ENCODE peak calls at places on chromosomes 16 and 17, in six cellular contexts. B is IMR-90, O is mesenchymal stem cell, U is mesendoderm, I is neuronal stem cell, L is H1. G is an unnamed sample.

GRCh38 chr16:47956881-47957280 is 198.9 kb downstream of the ABCC12 start:
- DNase-seq in B (no peak), O (no peak), U (no peak), I (no peak), L (no peak), G (no peak)

GRCh38 chr16:86984286-86984685 is 332.9 kb downstream of the C16orf95 start:
- DNase-seq in B (no peak), O (no peak), U (no peak), I (no peak), L (no peak), G (no peak)

GRCh38 chr17:40122466-40122943 is 734 bp downstream of the MSL1 start:
- DNase-seq in B (peak; percentile 47), O (peak; percentile 68), U (peak; percentile 70), I (no peak), L (peak; percentile 66), G (peak; percentile 80)

GRCh38 chr17:77459018-77459755 is 318.4 kb downstream of the SEC14L1 start:
- DNase-seq in B (no peak), O (peak; percentile 54), U (no peak), I (no peak), L (no peak), G (no peak)

GRCh38 chr17:31321481-31321880 is at the start of gene EVI2A:
- DNase-seq in B (peak; percentile 88), O (peak; percentile 92), U (peak; percentile 7), I (no peak), L (no peak), G (peak; percentile 34)

GRCh38 chr17:27565874-27566672 is 64.9 kb upstream of the LGALS9 start:
- DNase-seq in B (peak; percentile 84), O (no peak), U (no peak), I (no peak), L (no peak), G (no peak)

GRCh38 chr17:34988644-34989043 is 8.3 kb downstream of the LIG3 start:
- DNase-seq in B (no peak), O (no peak), U (no peak), I (no peak), L (no peak), G (no peak)

GRCh38 chr17:50062323-50063243 is 6.7 kb downstream of the ITGA3 start:
- DNase-seq in B (peak; percentile 73), O (peak; percentile 78), U (no peak), I (no peak), L (no peak), G (peak; percentile 67)

GRCh38 chr16:28317040-28317880 is 24.9 kb downstream of the SBK1 start:
- DNase-seq in B (peak; percentile 34), O (peak; percentile 61), U (peak; percentile 71), I (peak; percentile 59), L (peak; percentile 92), G (peak; percentile 73)

GRCh38 chr17:64641499-64641898 is 20.6 kb downstream of the SMURF2 start:
- DNase-seq in B (peak; percentile 91), O (peak; percentile 85), U (peak; percentile 37), I (no peak), L (no peak), G (peak; percentile 95)

GRCh38 chr16:16090238-16090637 is 133.1 kb downstream of the ABCC6 start:
- DNase-seq in B (no peak), O (no peak), U (no peak), I (no peak), L (no peak), G (no peak)
- H3K27ac ChIP-seq in B (no peak overlapping the region), O (no peak overlapping the region), U (no peak overlapping the region), I (no peak overlapping the region), L (no peak overlapping the region), G (no peak overlapping the region)

GRCh38 chr16:57985204-57986121 is 14.5 kb upstream of the CNGB1 start:
- DNase-seq in B (no peak), O (peak; percentile 13), U (peak; percentile 30), I (no peak), L (peak; percentile 72), G (no peak)
- H3K4me3 ChIP-seq in B (peak overlapping the region; percentile 48), O (no peak overlapping the region), U (peak overlapping the region; percentile 61), I (peak overlapping the region; percentile 45), L (peak overlapping the region; percentile 68), G (peak overlapping the region; percentile 39)

GRCh38 chr16:1961651-1962067 is 2.3 kb downstream of the NDUFB10 start:
- DNase-seq in B (no peak), O (no peak), U (peak; percentile 63), I (no peak), L (no peak), G (no peak)

GRCh38 chr16:1964046-1964505 is 550 bp downstream of the RPS2 start:
- DNase-seq in B (no peak), O (peak; percentile 57), U (peak; percentile 34), I (no peak), L (no peak), G (peak; percentile 33)

GRCh38 chr16:1966460-1966859 is at the start of gene RNF151:
- DNase-seq in B (no peak), O (no peak), U (no peak), I (no peak), L (no peak), G (no peak)

GRCh38 chr16:1965610-1966009 is 984 bp upstream of the RPS2 start:
- DNase-seq in B (no peak), O (no peak), U (no peak), I (no peak), L (no peak), G (no peak)

GRCh38 chr16:1964506-1965471 is at the start of gene RPS2:
- DNase-seq in B (peak; percentile 98), O (peak; percentile 99), U (peak; percentile 99), I (peak; percentile 97), L (peak; percentile 97), G (peak; percentile 100)
- H3K23ac ChIP-seq in B (peak within 1 kb of the TSS; percentile 96), O (peak within 1 kb of the TSS; percentile 81), U (peak within 1 kb of the TSS; percentile 48), I (peak within 1 kb of the TSS; percentile 98), L (no peak within 1 kb of the TSS), G (no peak within 1 kb of the TSS)

DNA sequence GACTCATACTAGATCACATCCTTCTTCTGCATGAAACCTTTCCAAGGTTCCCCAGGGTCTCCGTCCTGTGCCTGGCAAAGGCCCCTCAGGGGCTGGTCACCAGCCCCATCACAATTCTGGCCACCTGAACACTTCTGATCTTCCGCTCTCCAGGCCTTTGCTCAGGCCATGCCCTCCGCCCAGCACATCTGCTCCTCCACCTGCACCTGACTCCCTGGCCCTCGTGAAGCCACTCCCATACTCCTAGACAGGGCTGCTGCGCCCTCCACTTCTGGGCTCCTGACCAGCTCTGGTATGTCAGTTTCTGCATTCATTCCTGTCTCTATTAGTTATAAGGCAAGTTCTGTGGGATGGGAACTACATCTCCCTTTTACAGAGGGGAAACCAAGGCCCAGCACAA is 1.9 kb upstream of the MYL11 start:
- DNase-seq in B (no peak), O (no peak), U (no peak), I (no peak), L (no peak), G (no peak)
- H3K27ac ChIP-seq in B (no peak overlapping the region), O (no peak overlapping the region), U (no peak overlapping the region), I (no peak overlapping the region), L (no peak overlapping the region), G (no peak overlapping the region)

DNA sequence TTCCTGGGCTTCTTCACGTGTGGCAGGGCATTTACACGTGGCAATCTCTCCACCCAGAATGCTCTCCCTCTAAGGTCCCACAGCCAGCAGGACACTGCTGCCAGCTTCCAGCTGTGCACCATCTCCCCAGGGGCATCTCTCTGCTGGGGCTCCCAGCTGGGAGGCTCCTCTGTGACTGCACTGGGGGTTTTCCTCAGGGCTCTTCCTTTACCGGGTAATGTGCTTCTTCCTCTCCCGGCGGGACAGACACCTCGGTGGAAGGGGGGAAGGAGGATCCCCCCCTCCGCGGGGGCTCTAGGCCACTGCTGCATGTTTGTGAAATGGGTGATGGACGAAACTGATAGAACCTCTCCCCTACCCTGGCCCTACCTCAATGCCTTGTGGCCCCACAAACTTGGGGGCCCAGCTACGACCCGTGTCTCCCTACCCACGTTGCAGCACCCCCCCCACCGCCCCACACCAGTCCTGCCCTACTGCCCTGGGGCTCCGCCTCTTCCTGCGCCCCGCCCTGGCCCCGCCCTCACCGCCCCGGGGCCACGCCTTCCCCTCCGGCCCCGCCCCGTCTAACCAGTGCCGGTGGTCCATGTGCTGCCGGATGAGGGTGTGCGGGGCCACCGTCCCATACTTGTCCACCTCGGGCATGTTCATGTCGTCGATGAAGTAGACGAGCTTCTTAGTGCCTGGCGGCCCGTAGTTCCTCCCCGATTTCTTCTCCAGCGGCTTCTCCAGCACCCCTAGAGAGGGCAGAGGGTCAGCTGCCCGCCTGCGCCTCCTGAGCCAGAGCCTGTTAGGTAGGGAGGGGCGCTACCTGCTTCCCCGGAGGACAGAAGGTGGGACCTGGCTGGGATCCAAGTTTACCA is 92.7 kb downstream of the DNAH17 start:
- DNase-seq in B (no peak), O (peak; percentile 45), U (peak; percentile 76), I (peak; percentile 51), L (peak; percentile 96), G (no peak)
- H3K4me3 ChIP-seq in B (no peak overlapping the region), O (peak overlapping the region; percentile 33), U (peak overlapping the region; percentile 84), I (no peak overlapping the region), L (peak overlapping the region; percentile 74), G (no peak overlapping the region)

GRCh38 chr17:8856869-8857575 is 10.5 kb downstream of the PIK3R6 start:
- DNase-seq in B (no peak), O (no peak), U (no peak), I (no peak), L (no peak), G (no peak)

GRCh38 chr17:8851600-8851999 is 15.9 kb downstream of the PIK3R6 start:
- DNase-seq in B (no peak), O (no peak), U (no peak), I (no peak), L (no peak), G (no peak)

GRCh38 chr17:8859029-8859803 is 8.3 kb downstream of the PIK3R6 start:
- DNase-seq in B (peak; percentile 8), O (peak; percentile 11), U (no peak), I (no peak), L (no peak), G (peak; percentile 73)

GRCh38 chr17:8857919-8858318 is 9.6 kb downstream of the PIK3R6 start:
- DNase-seq in B (peak; percentile 42), O (no peak), U (peak; percentile 74), I (no peak), L (no peak), G (peak; percentile 35)

GRCh38 chr17:8855477-8856204 is 11.8 kb downstream of the PIK3R6 start:
- DNase-seq in B (no peak), O (no peak), U (no peak), I (no peak), L (no peak), G (no peak)
- H3K23ac ChIP-seq in B (no peak overlapping the region), O (no peak overlapping the region), U (no peak overlapping the region), I (no peak overlapping the region), L (no peak overlapping the region), G (no peak overlapping the region)

DNA sequence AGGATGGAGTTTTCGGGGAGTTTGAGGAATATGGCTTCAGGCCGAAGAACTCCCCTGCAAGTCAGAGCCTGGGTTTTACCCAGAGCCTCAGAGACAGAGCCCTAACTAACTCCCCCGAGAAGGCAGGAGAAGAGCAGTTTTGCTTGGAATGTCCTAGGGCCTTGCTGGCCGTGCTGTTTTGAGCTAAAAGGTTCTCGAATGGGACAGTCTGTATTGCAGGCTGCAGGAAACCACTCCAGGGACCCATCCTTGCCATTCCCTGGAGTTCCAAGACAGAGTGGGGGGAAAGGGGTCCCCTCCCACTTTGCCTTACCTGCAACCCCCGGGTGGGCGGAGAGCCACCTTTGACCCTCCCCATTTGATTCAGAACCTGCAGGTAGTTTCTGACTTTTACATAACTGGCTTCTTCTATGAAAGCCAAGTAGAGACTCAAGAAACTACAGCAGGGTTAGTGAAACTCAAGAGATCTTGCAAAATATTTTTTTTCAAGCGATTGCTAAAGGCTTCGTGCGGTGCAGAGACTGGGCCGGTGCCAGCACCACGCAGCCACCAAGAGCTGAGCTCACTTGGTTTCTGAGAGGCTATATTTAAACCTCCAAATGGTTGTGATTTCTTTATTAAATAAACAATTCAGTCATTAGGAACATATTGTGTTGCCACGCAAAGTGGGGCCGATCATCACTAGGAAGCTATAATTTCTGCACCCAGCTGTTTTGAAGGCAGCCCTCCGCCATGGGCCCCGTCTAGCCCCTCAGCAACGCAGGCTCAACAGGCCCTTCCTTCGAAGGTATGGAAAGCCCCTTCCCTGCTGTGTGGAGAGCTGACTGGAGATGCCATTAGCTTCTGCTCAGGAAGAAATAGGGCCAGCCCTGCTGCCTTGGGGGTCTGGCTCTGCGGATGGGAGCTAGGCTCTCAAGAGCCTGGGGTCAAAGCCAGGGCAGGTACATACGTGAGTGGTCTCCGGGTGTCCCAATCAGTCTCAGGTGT is 223.0 kb downstream of the NTN1 start:
- DNase-seq in B (peak; percentile 88), O (peak; percentile 26), U (no peak), I (no peak), L (no peak), G (no peak)
- H3K27ac ChIP-seq in B (peak overlapping the region; percentile 65), O (no peak overlapping the region), U (no peak overlapping the region), I (no peak overlapping the region), L (no peak overlapping the region), G (no peak overlapping the region)